ENCODE peak calls at places on chromosomes 4 and X, in five cellular contexts. L, X, Y, W and Z are unnamed samples.

GRCh38 chr4:123398151-123398802 is 1.7 kb downstream of the SPRY1 start:
- DNase-seq in Y (peak), W (peak), X (no peak), L (no peak), Z (no peak)

GRCh38 chr4:118388621-118389020 is 35.8 kb upstream of the PRSS12 start:
- DNase-seq in Y (no peak), W (no peak), X (no peak), L (no peak), Z (no peak)

GRCh38 chr4:158811704-158812103 is 42.9 kb downstream of the FNIP2 start:
- DNase-seq in Y (no peak), L (peak), W (no peak), X (no peak), Z (no peak)

GRCh38 chrX:150086371-150086770 is 148.1 kb upstream of the EOLA2 start:
- DNase-seq in Y (no peak), L (no peak), W (no peak), X (no peak), Z (no peak)

GRCh38 chr4:145125396-145125795 is 27.3 kb downstream of the ABCE1 start:
- DNase-seq in X (no peak), L (no peak), W (no peak), Y (no peak), Z (no peak)

GRCh38 chrX:57643698-57644097 is 36.4 kb downstream of the NLRP2B start:
- DNase-seq in L (no peak), Y (no peak), W (no peak), X (no peak), Z (no peak)

GRCh38 chr4:168710353-168710946 is 213.6 kb downstream of the PALLD start:
- DNase-seq in W (no peak), L (peak), X (peak), Y (peak), Z (no peak)

GRCh38 chr4:177554966-177555574 is 112.8 kb upstream of the AGA start:
- DNase-seq in L (peak), X (no peak), Y (peak), W (no peak), Z (no peak)

GRCh38 chrX:37060999-37061398 is 52.8 kb downstream of the FAM47C start:
- DNase-seq in W (no peak), X (no peak), L (peak), Y (peak), Z (peak)